ENCODE peak calls at places on chromosomes 4 and X, in four cellular contexts. Y is type B pancreatic cell, Z is endothelial cell, O is mucosa of descending colon. H is an unnamed sample.

GRCh38 chr4:139815646-139816601 is 150.3 kb downstream of the MGST2 start:
- DNase-seq in Y (no peak), Z (peak), O (no peak), H (no peak)

GRCh38 chrX:97763391-97763790 is 879.7 kb downstream of the RPA4 start:
- DNase-seq in Y (no peak), Z (no peak), O (no peak), H (no peak)

GRCh38 chrX:6748595-6748994 is 213.7 kb upstream of the VCX3A start:
- DNase-seq in Y (no peak), Z (no peak), O (no peak), H (no peak)

GRCh38 chr4:13917010-13917409 is 289.5 kb upstream of the BOD1L1 start:
- DNase-seq in Y (no peak), Z (no peak), O (no peak), H (no peak)

GRCh38 chrX:13077168-13077567 is 32.7 kb upstream of the FAM9C start:
- DNase-seq in Y (no peak), Z (no peak), O (no peak), H (no peak)

GRCh38 chr4:8763966-8764901 is 107.4 kb downstream of the HMX1 start:
- DNase-seq in Y (no peak), Z (no peak), O (peak), H (no peak)

GRCh38 chr4:187798385-187798784 is 197.2 kb upstream of the ZFP42 start:
- DNase-seq in Y (no peak), Z (no peak), O (no peak), H (no peak)

GRCh38 chrX:77622233-77622632 is 163.8 kb downstream of the ATRX start:
- DNase-seq in Y (no peak), Z (no peak), O (no peak), H (no peak)

GRCh38 chr4:76300012-76300411 is 6.5 kb upstream of the STBD1 start:
- DNase-seq in Y (no peak), Z (no peak), O (no peak), H (no peak)

GRCh38 chr4:122826000-122826595 is 533 bp upstream of the FGF2 start:
- DNase-seq in Y (no peak), Z (no peak), O (no peak), H (no peak)

GRCh38 chr4:155742310-155743015 is 16.4 kb upstream of the GUCY1B1 start:
- DNase-seq in Y (no peak), Z (no peak), O (no peak), H (no peak)

GRCh38 chrX:133265331-133265730 is 47.2 kb upstream of the TFDP3 start:
- DNase-seq in Y (peak), Z (peak), O (no peak), H (no peak)

GRCh38 chrX:134026732-134027311 is 41.4 kb upstream of the GPC3 start:
- DNase-seq in Y (no peak), Z (peak), O (peak), H (peak)

GRCh38 chr4:118224239-118224829 is 128.5 kb downstream of the PRSS12 start:
- DNase-seq in Y (no peak), Z (no peak), O (no peak), H (no peak)

GRCh38 chrX:10008483-10009056 is 41.4 kb downstream of the CLDN34 start:
- DNase-seq in Y (no peak), Z (no peak), O (no peak), H (no peak)

GRCh38 chr4:2443061-2443730 is 24.4 kb downstream of the CFAP99 start:
- DNase-seq in Y (no peak), Z (no peak), O (no peak), H (no peak)

GRCh38 chrX:9482408-9482807 is 17.6 kb downstream of the TBL1X start:
- DNase-seq in Y (no peak), Z (no peak), O (no peak), H (no peak)

GRCh38 chr4:28277931-28278330 is 1417.3 kb downstream of the STIM2 start:
- DNase-seq in Y (no peak), Z (no peak), O (no peak), H (no peak)

GRCh38 chr4:2303686-2304320 is 41.9 kb upstream of the MXD4 start:
- DNase-seq in Y (no peak), Z (no peak), O (peak), H (no peak)

GRCh38 chr4:173529505-173530325 is at the start of gene HAND2:
- DNase-seq in Y (peak), Z (peak), O (no peak), H (peak)

GRCh38 chr4:2281575-2282343 is 19.9 kb upstream of the MXD4 start:
- DNase-seq in Y (no peak), Z (no peak), O (peak), H (no peak)

GRCh38 chr4:183659919-183660318 is 826 bp downstream of the TRAPPC11 start:
- DNase-seq in Y (no peak), Z (no peak), O (no peak), H (no peak)

GRCh38 chrX:132676561-132677186 is 187.8 kb upstream of the MBNL3 start:
- DNase-seq in Y (no peak), Z (peak), O (no peak), H (peak)

GRCh38 chrX:139246295-139246694 is 284.2 kb upstream of the F9 start:
- DNase-seq in Y (no peak), Z (no peak), O (no peak), H (no peak)

GRCh38 chrX:46791927-46792825 is 33.3 kb upstream of the SLC9A7 start:
- DNase-seq in Y (no peak), Z (no peak), O (no peak), H (peak)

GRCh38 chr4:6887591-6888371 is 21.8 kb upstream of the TBC1D14 start:
- DNase-seq in Y (no peak), Z (no peak), O (no peak), H (no peak)

GRCh38 chrX:12789976-12790375 is 1.2 kb upstream of the PRPS2 start:
- DNase-seq in Y (no peak), Z (no peak), O (no peak), H (no peak)

GRCh38 chr4:55347610-55348228 is 1.7 kb downstream of the SRD5A3 start:
- DNase-seq in Y (no peak), Z (no peak), O (no peak), H (no peak)

GRCh38 chrX:10648608-10649007 is 28.2 kb upstream of the MID1 start:
- DNase-seq in Y (no peak), Z (no peak), O (no peak), H (no peak)

GRCh38 chr4:186839122-186840037 is 115.7 kb upstream of the FAT1 start:
- DNase-seq in Y (no peak), Z (no peak), O (peak), H (peak)

DNA sequence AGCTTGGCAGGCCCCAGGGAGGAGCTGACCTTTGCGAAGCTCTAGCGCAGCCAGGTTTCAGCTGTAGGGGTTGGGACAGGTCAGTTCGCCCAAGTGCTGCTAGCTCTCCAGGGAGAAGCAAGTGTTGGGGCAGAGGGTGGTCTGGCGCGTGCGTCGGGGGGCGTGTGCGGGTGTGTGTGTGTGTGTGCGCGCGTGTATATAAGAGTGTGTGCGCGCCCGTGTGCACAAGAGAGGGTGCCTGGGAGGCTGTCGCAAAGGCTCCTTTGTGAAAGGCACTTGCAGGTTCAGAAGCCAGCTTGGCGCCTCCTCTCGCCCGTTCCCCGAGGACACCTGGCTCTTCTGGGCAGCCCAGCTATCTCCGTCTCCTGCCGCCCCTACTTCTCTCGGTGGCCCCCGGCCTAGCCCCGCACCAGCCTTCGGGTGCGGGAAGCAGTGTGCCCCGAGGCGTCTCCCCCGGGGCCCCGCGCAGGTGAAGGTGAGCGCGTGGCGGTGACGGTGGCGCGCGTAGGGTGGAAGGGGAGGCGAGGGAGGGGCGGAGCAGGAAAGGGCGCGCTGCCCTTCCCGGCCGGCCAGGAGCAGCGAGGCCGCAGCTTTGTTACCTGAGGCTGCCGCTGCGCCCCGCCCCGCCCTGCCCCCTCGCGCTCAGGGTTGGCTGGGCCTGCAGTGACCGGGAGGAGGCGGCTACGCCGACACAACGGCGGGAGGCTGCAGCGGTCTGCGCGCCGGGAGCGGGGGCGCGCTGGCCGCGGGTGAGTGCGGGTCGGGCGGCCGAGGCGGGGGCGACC is at the start of gene FHDC1:
- DNase-seq in Y (peak), Z (peak), O (peak), H (peak)
- TF ChIP-seq CTCF in Y (no peak), Z (no peak), O (no peak), H (peak)

GRCh38 chr4:3765271-3766206 is 646 bp upstream of the ADRA2C start:
- DNase-seq in Y (peak), Z (peak), O (peak), H (peak)
- TF ChIP-seq CTCF in Y (peak), Z (peak), O (no peak), H (peak)

DNA sequence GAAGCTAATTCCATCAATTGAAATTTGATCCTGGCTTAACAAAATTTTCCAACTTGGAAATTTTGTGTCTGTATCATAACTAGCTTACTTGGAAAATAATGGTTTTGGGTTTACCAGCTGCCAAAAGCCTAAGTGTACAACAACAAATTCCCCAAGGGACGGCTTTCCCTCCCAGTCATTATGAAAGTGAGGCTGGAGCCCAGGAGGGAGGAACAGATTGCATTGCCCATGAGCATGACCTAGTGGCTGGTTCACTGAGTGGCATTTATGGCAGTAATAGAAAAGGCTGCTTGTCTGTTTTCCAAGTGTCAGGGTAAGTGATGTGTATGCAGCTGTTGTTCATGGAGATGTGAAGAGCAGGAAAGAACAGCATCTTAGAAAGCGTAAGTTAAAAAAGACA is 70.8 kb upstream of the HHIP start:
- DNase-seq in Y (no peak), Z (peak), O (no peak), H (no peak)
- TF ChIP-seq CTCF in Y (no peak), Z (no peak), O (no peak), H (no peak)

GRCh38 chr4:15001248-15001824 is 945 bp upstream of the CPEB2 start:
- DNase-seq in Y (peak), Z (peak), O (peak), H (peak)
- TF ChIP-seq CTCF in Y (no peak), Z (no peak), O (no peak), H (no peak)

GRCh38 chrX:111568817-111569216 is 57.4 kb downstream of the SERTM2 start:
- DNase-seq in Y (no peak), Z (no peak), O (no peak), H (no peak)

GRCh38 chrX:111568356-111568755 is 56.9 kb downstream of the SERTM2 start:
- DNase-seq in Y (no peak), Z (peak), O (no peak), H (no peak)
- TF ChIP-seq CTCF in Y (peak), Z (peak), O (no peak), H (no peak)

GRCh38 chr4:109662786-109663185 is 40.5 kb downstream of the CASP6 start:
- DNase-seq in Y (no peak), Z (no peak), O (no peak), H (no peak)

GRCh38 chr4:109655396-109655795 is 47.8 kb downstream of the CASP6 start:
- DNase-seq in Y (no peak), Z (no peak), O (no peak), H (no peak)

GRCh38 chr4:109657854-109658253 is 45.4 kb downstream of the CASP6 start:
- DNase-seq in Y (no peak), Z (no peak), O (no peak), H (no peak)

GRCh38 chr4:109658871-109659410 is 44.3 kb downstream of the CASP6 start:
- DNase-seq in Y (no peak), Z (no peak), O (no peak), H (no peak)
- TF ChIP-seq CTCF in Y (no peak), Z (no peak), O (no peak), H (no peak)

GRCh38 chrX:48648299-48648698 is 35.3 kb upstream of the WAS start:
- DNase-seq in Y (no peak), Z (peak), O (no peak), H (peak)
- TF ChIP-seq CTCF in Y (peak), Z (no peak), O (no peak), H (no peak)